ENCODE peak calls at places on chromosomes 3 and 15, in six cellular contexts. K is H1, X is IMR-90, S is mesendoderm, P is neuronal stem cell, B is H9. E is an unnamed sample.

GRCh38 chr3:176595307-176595706 is 602.0 kb downstream of the TBL1XR1 start:
- DNase-seq in S (peak; percentile 8), X (peak; percentile 24), P (no peak), B (no peak), K (no peak), E (no peak)

GRCh38 chr3:15557511-15557946 is 36.0 kb upstream of the COLQ start:
- DNase-seq in X (peak; percentile 75), S (peak; percentile 70), K (peak; percentile 55), P (peak; percentile 17), B (peak; percentile 50), E (peak; percentile 90)

GRCh38 chr3:44954289-44954688 is 21.7 kb downstream of the ZDHHC3 start:
- DNase-seq in K (no peak), P (no peak), B (no peak), X (no peak), S (no peak), E (no peak)

GRCh38 chr3:13045245-13045903 is 27.9 kb downstream of the IQSEC1 start:
- DNase-seq in P (no peak), X (no peak), B (no peak), S (no peak), K (no peak), E (no peak)

GRCh38 chr15:71093089-71094024 is 21.9 kb upstream of the THSD4 start:
- DNase-seq in X (peak; percentile 82), K (peak; percentile 16), S (no peak), P (no peak), B (no peak), E (peak; percentile 57)

GRCh38 chr15:58771621-58772235 is 626 bp downstream of the MINDY2 start:
- DNase-seq in P (no peak), S (peak; percentile 77), X (no peak), K (no peak), B (peak; percentile 70), E (peak; percentile 44)

GRCh38 chr15:74174216-74174965 is 881 bp downstream of the ISLR start:
- DNase-seq in P (no peak), K (no peak), X (no peak), B (peak; percentile 35), S (no peak), E (no peak)

GRCh38 chr3:159018341-159018740 is 216.5 kb downstream of the MFSD1 start:
- DNase-seq in S (no peak), K (no peak), P (no peak), X (no peak), B (no peak), E (peak; percentile 2)

GRCh38 chr15:75170711-75171341 is 30.9 kb upstream of the C15orf39 start:
- DNase-seq in S (no peak), P (no peak), X (no peak), K (no peak), B (no peak), E (peak; percentile 56)

GRCh38 chr3:23740517-23741402 is 65.0 kb upstream of the UBE2E1 start:
- DNase-seq in K (no peak), B (no peak), P (no peak), X (no peak), S (peak; percentile 69), E (peak; percentile 19)

GRCh38 chr15:41836072-41836471 is 2.6 kb upstream of the PLA2G4B start:
- DNase-seq in B (no peak), K (no peak), X (peak; percentile 12), P (no peak), S (no peak), E (no peak)

GRCh38 chr15:44243829-44244228 is 44.7 kb upstream of the GOLM2 start:
- DNase-seq in B (no peak), P (no peak), K (no peak), X (no peak), S (no peak), E (no peak)

GRCh38 chr3:123951522-123952447 is 9.2 kb downstream of the CCDC14 start:
- DNase-seq in B (no peak), K (no peak), X (peak; percentile 33), P (no peak), S (no peak), E (no peak)

DNA sequence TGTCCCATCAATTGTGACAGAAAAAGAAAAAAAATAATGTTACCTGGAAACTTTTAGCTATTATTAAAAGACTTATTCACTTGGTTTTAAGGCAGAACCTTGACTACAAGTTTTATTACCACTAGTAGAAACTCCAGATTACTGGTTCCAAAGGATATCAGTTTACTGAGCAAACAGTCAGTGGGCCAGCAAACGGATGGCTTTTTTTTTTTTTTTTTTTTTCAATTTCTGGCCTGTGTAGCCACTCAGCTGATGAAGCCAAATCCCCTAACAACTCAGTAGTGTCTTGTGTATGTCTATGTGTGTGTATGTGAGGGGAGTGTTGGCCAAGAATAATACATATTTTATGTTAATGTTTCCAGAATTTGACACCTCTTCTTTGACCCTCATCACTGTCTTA is 724.9 kb downstream of the NSUN3 start:
- DNase-seq in K (no peak), S (no peak), B (no peak), X (no peak), P (no peak), E (no peak)
- H2BK5ac ChIP-seq in K (no peak overlapping the region), S (no peak overlapping the region), B (no peak overlapping the region), X (no peak overlapping the region), P (no peak overlapping the region), E (no peak overlapping the region)

DNA sequence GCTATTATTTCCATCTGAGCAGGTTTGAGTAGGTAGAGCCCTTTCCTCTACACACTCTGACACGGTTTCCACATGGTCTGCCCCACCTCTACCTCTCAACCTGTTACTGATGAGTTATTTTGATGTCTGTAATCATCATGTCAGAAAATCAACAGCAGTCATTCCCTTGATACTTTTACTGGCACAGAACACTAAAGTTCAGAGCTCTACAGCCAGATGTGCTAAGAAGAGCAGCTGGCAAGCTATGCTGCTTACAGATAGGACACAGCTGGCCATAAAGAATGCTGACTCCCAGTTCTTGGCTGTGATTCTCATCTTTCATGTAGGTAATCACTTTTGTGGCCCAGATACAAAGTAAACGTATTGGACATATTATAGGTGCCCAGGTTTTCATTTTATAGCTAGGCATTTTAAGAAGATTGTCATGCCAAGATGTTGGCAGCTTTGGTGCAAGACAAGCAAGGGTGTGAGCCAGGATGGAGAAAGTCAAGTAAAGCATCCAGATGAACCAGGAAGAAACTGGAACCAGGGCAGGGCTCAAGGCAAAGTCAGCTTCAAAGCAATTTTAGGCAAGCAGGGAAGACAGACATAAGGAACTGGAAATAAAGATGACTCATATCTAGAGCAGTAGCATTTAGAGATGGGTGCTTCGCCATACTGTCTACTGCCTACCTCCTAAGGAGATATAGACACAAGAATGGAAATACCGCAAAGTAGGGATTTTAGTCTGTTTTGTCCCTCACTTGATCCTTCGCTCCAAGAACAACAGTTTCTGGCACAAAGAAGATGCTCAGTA is 59.7 kb downstream of the RYR3 start:
- DNase-seq in P (no peak), S (no peak), X (no peak), B (no peak), K (no peak), E (no peak)
- H3K4me2 ChIP-seq in P (no peak overlapping the region), S (no peak overlapping the region), X (no peak overlapping the region), B (no peak overlapping the region), K (no peak overlapping the region), E (no peak overlapping the region)

GRCh38 chr3:63450023-63450422 is 171.9 kb downstream of the SYNPR start:
- DNase-seq in B (no peak), X (no peak), K (no peak), S (peak; percentile 75), P (no peak), E (peak; percentile 13)

DNA sequence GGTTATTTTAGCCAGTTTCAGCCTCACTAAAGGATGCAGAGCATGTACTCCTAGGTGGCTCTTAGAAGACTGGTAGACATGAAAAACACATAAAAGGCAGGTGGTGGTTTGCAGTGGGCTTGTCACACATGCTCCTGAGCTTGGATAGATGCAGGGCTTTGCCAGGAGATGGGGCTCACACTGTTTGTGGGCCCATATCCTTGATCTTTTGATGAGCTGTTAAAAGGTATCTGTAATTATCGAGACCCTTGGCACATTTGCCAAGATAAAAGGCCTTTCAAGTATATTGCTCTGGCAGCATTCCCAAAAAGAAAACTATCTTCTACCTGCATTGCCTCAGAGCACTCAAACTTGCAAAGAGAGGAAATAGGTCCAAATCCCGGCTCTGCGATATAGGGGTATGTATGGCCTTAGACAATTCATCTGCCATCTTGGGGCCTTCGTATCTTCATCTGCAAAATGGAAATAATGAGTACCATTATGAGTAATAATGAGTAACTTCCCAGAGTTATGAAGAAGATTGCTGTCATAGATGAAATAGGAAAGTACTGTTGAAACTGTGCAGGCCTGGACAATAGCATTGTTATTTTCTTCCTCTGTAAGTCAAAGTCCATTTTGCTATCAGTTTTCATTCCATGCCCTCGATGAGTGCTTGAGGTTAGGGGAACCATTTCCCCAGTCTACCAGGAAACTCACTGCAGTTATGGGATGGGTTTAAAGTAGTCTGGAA is 172.7 kb downstream of the SYNPR start:
- DNase-seq in B (no peak), K (no peak), P (no peak), X (no peak), S (peak; percentile 16), E (no peak)
- H4K8ac ChIP-seq in B (no peak overlapping the region), K (no peak overlapping the region), P (no peak overlapping the region), X (no peak overlapping the region), S (no peak overlapping the region), E (no peak overlapping the region)

GRCh38 chr15:63940956-63941620 is 105.2 kb downstream of the DAPK2 start:
- DNase-seq in B (peak; percentile 7), K (peak; percentile 33), P (no peak), S (no peak), X (no peak), E (no peak)

GRCh38 chr15:63942486-63943365 is 103.6 kb downstream of the DAPK2 start:
- DNase-seq in S (peak; percentile 17), K (peak; percentile 35), P (no peak), B (peak; percentile 20), X (no peak), E (no peak)

GRCh38 chr15:63941698-63942465 is 104.4 kb downstream of the DAPK2 start:
- DNase-seq in K (peak; percentile 34), P (no peak), X (no peak), B (peak; percentile 14), S (no peak), E (no peak)

GRCh38 chr15:63939531-63940130 is 105.9 kb upstream of the HERC1 start:
- DNase-seq in K (peak; percentile 39), B (peak; percentile 15), P (no peak), X (peak; percentile 75), S (peak; percentile 23), E (no peak)

GRCh38 chr15:63938486-63939061 is 104.8 kb upstream of the HERC1 start:
- DNase-seq in S (no peak), X (peak; percentile 33), P (no peak), B (peak; percentile 13), K (peak; percentile 27), E (no peak)
- H2BK5ac ChIP-seq in S (no peak overlapping the region), X (no peak overlapping the region), P (no peak overlapping the region), B (no peak overlapping the region), K (no peak overlapping the region), E (no peak overlapping the region)

E was measured in trophoblast cell.